ENCODE peak calls at places on chromosomes 16 and 17, in eight cellular contexts. T is H9, I is Daoy, G is neural crest cell, X is adipocyte, C is T-helper 1 cell, J is amniotic stem cell, M is NCI-H524. N is an unnamed sample.

GRCh38 chr17:64447526-64447925 is 1.4 kb upstream of the MILR1 start:
- DNase-seq in T (no peak), I (no peak), G (no peak), X (no peak), C (no peak), J (no peak), M (no peak), N (no peak)

GRCh38 chr17:47224971-47225370 is 15.8 kb downstream of the MYL4 start:
- DNase-seq in T (no peak), I (no peak), G (no peak), X (peak), C (no peak), J (no peak), M (no peak), N (no peak)

GRCh38 chr16:80023865-80024264 is 423.3 kb upstream of the MAF start:
- DNase-seq in T (no peak), I (peak), G (no peak), X (peak), C (no peak), J (no peak), M (no peak), N (no peak)

GRCh38 chr17:42832934-42833770 is at the start of gene PSME3:
- DNase-seq in T (peak), I (peak), G (peak), X (peak), C (peak), J (peak), M (peak), N (peak)

GRCh38 chr16:62041401-62041800 is 5.2 kb upstream of the CDH8 start:
- DNase-seq in T (peak), I (no peak), G (peak), X (peak), C (no peak), J (no peak), M (peak), N (peak)

GRCh38 chr16:9489823-9490467 is 398.5 kb downstream of the HAPSTR1 start:
- DNase-seq in T (no peak), I (peak), G (no peak), X (no peak), C (no peak), J (no peak), M (no peak), N (no peak)

GRCh38 chr17:53765609-53766008 is 57.1 kb upstream of the KIF2B start:
- DNase-seq in T (no peak), I (no peak), G (no peak), X (no peak), C (no peak), J (no peak), M (no peak), N (peak)

GRCh38 chr16:57619606-57620315 is 8.7 kb upstream of the ADGRG1 start:
- DNase-seq in T (no peak), I (no peak), G (no peak), X (no peak), C (no peak), J (no peak), M (no peak), N (no peak)

GRCh38 chr17:37827905-37828304 is 83.0 kb upstream of the HNF1B start:
- DNase-seq in T (no peak), I (no peak), G (no peak), X (no peak), C (no peak), J (no peak), M (no peak), N (no peak)

GRCh38 chr16:1310832-1311200 is 1.4 kb downstream of the UBE2I start:
- DNase-seq in T (no peak), I (no peak), G (no peak), X (peak), C (no peak), J (no peak), M (no peak), N (peak)

GRCh38 chr17:14919049-14919545 is 346.0 kb downstream of the PMP22 start:
- DNase-seq in T (no peak), I (no peak), G (peak), X (no peak), C (no peak), J (no peak), M (no peak), N (no peak)

GRCh38 chr16:26456074-26456473 is 610.7 kb upstream of the C16orf82 start:
- DNase-seq in T (no peak), I (no peak), G (no peak), X (no peak), C (no peak), J (no peak), M (no peak), N (no peak)

GRCh38 chr17:81551458-81552243 is 502 bp downstream of the FAAP100 start:
- DNase-seq in T (no peak), I (no peak), G (no peak), X (peak), C (no peak), J (no peak), M (no peak), N (peak)

GRCh38 chr16:50592996-50593395 is 44.8 kb downstream of the NKD1 start:
- DNase-seq in T (no peak), I (no peak), G (no peak), X (no peak), C (no peak), J (no peak), M (no peak), N (no peak)

GRCh38 chr17:61349350-61349749 is 50.3 kb upstream of the TBX2 start:
- DNase-seq in T (no peak), I (no peak), G (no peak), X (no peak), C (no peak), J (no peak), M (peak), N (no peak)

GRCh38 chr17:40109471-40109824 is 9.1 kb upstream of the NR1D1 start:
- DNase-seq in T (no peak), I (no peak), G (no peak), X (no peak), C (no peak), J (no peak), M (no peak), N (peak)

N was measured in NB4.